ENCODE peak calls at places on chromosomes 4 and X, in five cellular contexts. S, Z, U, F and C are unnamed samples.

GRCh38 chr4:3772632-3773031 is 6.4 kb downstream of the ADRA2C start:
- DNase-seq in S (no peak), Z (no peak), U (no peak), F (no peak), C (no peak)

GRCh38 chr4:129561886-129562285 is 465.9 kb downstream of the C4orf33 start:
- DNase-seq in S (no peak), Z (no peak), U (no peak), F (no peak), C (no peak)

GRCh38 chrX:63761639-63762038 is 23.4 kb downstream of the ARHGEF9 start:
- DNase-seq in S (no peak), Z (no peak), U (no peak), F (no peak), C (no peak)

GRCh38 chr4:150150545-150151156 is 72.4 kb downstream of the DCLK2 start:
- DNase-seq in S (no peak), Z (no peak), U (no peak), F (no peak), C (peak)

GRCh38 chrX:11666180-11666579 is 460 bp upstream of the ARHGAP6 start:
- DNase-seq in S (no peak), Z (no peak), U (no peak), F (no peak), C (no peak)

GRCh38 chr4:153486281-153487151 is 20.4 kb downstream of the TMEM131L start:
- DNase-seq in S (peak), Z (no peak), U (no peak), F (peak), C (no peak)

GRCh38 chr4:83083925-83084475 is 30.5 kb downstream of the PLAC8 start:
- DNase-seq in S (no peak), Z (no peak), U (peak), F (no peak), C (no peak)

GRCh38 chr4:17164656-17165055 is 266.2 kb upstream of the LDB2 start:
- DNase-seq in S (no peak), Z (no peak), U (no peak), F (no peak), C (no peak)

GRCh38 chr4:154982187-154983047 is 201.3 kb downstream of the RBM46 start:
- DNase-seq in S (peak), Z (peak), U (peak), F (peak), C (peak)

GRCh38 chr4:110132822-110133719 is 65.3 kb downstream of the ELOVL6 start:
- DNase-seq in S (no peak), Z (no peak), U (no peak), F (no peak), C (no peak)

GRCh38 chrX:137930562-137930961 is 364.6 kb downstream of the ZIC3 start:
- DNase-seq in S (no peak), Z (no peak), U (no peak), F (no peak), C (no peak)

GRCh38 chrX:100090931-100091330 is 319.1 kb downstream of the PCDH19 start:
- DNase-seq in S (no peak), Z (no peak), U (no peak), F (no peak), C (no peak)

GRCh38 chr4:6424425-6424824 is 48.0 kb downstream of the PPP2R2C start:
- DNase-seq in S (no peak), Z (no peak), U (no peak), F (no peak), C (no peak)

GRCh38 chrX:6778547-6779231 is 243.8 kb upstream of the VCX3A start:
- DNase-seq in S (no peak), Z (no peak), U (no peak), F (no peak), C (no peak)

GRCh38 chr4:72931346-72931745 is 138.2 kb downstream of the COX18 start:
- DNase-seq in S (no peak), Z (no peak), U (no peak), F (no peak), C (no peak)

GRCh38 chr4:118337954-118338353 is 14.8 kb downstream of the PRSS12 start:
- DNase-seq in S (no peak), Z (no peak), U (no peak), F (no peak), C (no peak)

GRCh38 chrX:27619975-27620374 is 29.8 kb downstream of the DCAF8L2 start:
- DNase-seq in S (no peak), Z (no peak), U (no peak), F (no peak), C (no peak)

GRCh38 chrX:4932790-4933189 is 1219.3 kb upstream of the PRKX start:
- DNase-seq in S (no peak), Z (no peak), U (no peak), F (no peak), C (no peak)

DNA sequence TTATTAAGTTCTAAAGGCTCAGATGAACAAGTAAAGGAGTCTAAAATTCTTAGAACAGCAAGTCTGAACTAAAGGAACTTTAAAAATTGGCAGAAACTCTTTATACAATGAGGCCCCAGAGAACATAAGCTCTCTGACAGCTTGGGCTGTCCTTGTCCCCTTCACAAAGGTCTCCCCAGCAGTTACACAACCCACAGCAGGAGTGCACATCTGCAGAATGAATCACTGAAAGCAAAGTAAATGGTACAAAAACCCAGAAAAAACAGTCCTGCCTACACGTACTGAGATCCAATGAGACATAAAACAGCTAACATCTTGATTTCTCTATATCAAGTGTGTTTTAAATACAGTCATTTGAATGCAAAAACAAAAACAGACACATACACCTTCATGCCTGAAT is 18.7 kb downstream of the RBBP7 start:
- DNase-seq in S (no peak), Z (no peak), U (no peak), F (no peak), C (no peak)
- TF ChIP-seq POLR2A in S (no peak), Z (no peak), U (no peak), F (no peak), C (no peak)

GRCh38 chr4:1985780-1986577 is 22.8 kb downstream of the NELFA start:
- DNase-seq in S (no peak), Z (no peak), U (no peak), F (no peak), C (no peak)
- TF ChIP-seq POLR2A in S (no peak), Z (no peak), U (no peak), F (no peak), C (no peak)

DNA sequence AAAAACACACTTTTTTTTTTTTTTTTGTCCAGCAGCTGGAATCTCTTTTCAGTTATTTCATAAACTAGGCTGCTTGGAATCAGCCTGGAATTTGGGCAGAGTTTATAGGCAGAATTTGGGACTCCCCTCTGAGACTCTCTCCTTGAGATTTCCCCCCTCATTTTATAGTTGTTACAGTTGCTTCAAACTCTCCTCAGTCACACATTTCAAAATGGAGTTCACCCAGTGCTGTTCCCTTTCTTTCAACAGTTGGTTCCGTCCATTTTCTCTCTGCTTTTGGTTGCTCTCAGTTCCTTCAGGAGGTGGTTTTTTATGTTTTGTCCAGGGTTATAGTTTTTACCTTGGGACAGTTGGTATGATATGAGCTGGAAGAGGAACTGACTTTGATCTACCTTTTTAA is 27.5 kb downstream of the NSD2 start:
- DNase-seq in S (no peak), Z (no peak), U (no peak), F (no peak), C (no peak)
- TF ChIP-seq POLR2A in S (no peak), Z (no peak), U (no peak), F (no peak), C (no peak)

DNA sequence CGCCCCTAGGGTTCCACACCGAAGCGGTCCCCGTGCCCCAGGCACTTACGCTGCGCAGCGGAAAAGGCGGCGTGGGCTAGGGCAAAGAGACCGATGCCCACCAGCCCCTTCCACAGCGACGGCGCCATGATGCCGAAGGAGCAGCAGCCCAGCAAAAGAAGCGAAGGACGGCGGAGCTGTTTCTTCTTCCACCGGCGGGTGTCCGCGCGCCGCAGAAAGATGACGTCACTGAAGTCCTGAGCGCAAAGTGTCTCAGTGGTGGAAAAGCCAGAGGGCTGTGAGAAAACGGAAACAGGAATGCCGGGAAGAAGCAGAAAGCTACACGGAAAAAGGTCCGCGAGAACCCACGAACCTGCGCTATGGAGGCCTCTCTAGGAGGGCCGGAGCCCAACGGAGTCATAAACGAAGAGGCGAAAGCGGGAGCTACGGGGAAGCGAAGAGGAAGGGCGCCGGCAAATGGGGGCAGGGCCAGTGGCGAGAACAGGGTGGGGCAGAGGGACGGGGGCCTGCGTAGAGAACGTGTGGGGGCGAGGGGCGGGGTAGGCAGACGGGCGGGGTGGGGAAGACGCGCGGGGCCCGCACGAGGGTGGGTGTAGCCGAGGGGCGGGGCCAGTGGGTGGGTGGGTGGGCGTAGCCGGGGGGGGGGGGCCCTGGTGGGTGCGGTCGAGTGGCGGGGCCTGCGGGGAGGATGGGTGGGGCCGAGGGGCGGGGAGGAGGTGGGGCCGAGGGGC is at the start of gene MMGT1:
- DNase-seq in S (peak), Z (peak), U (peak), F (peak), C (peak)
- TF ChIP-seq POLR2A in S (no peak), Z (peak), U (peak), F (no peak), C (no peak)

GRCh38 chr4:184821242-184821641 is 4.5 kb downstream of the ACSL1 start:
- DNase-seq in S (no peak), Z (no peak), U (no peak), F (no peak), C (no peak)
- TF ChIP-seq POLR2A in S (no peak), Z (no peak), U (no peak), F (no peak), C (no peak)

GRCh38 chrX:48891402-48892288 is 5.9 kb downstream of the TIMM17B start:
- DNase-seq in S (peak), Z (peak), U (peak), F (peak), C (peak)
- TF ChIP-seq POLR2A in S (no peak), Z (peak), U (peak), F (no peak), C (peak)

GRCh38 chr4:168101026-168101425 is 8.7 kb downstream of the ANXA10 start:
- DNase-seq in S (no peak), Z (no peak), U (no peak), F (no peak), C (no peak)

GRCh38 chr4:168096444-168096784 is 4.1 kb downstream of the ANXA10 start:
- DNase-seq in S (no peak), Z (no peak), U (no peak), F (no peak), C (no peak)

GRCh38 chr4:168097161-168097560 is 4.8 kb downstream of the ANXA10 start:
- DNase-seq in S (no peak), Z (no peak), U (no peak), F (no peak), C (no peak)

GRCh38 chr4:168095776-168096443 is 3.6 kb downstream of the ANXA10 start:
- DNase-seq in S (no peak), Z (no peak), U (no peak), F (no peak), C (no peak)

GRCh38 chr4:168098257-168098717 is 6.0 kb downstream of the ANXA10 start:
- DNase-seq in S (no peak), Z (no peak), U (no peak), F (no peak), C (no peak)
- TF ChIP-seq POLR2A in S (no peak), Z (no peak), U (no peak), F (no peak), C (no peak)

GRCh38 chr4:36244257-36245084 is at the start of gene ARAP2:
- DNase-seq in S (peak), Z (no peak), U (peak), F (peak), C (peak)
- TF ChIP-seq POLR2A in S (peak), Z (peak), U (no peak), F (no peak), C (no peak)